ENCODE peak calls at places on chromosomes 6 and 20, in four cellular contexts. One of them, this sample, is unnamed.

GRCh38 chr20:35972445-35972844 is 4.1 kb downstream of the CNBD2 start:
- DNase-seq in DMS153: peak; percentile 49
- DNase-seq in neural crest cell: no peak
- DNase-seq in cerebellum: no peak
- DNase-seq in this sample: no peak

GRCh38 chr6:159056003-159056402 is 11.2 kb upstream of the TAGAP start:
- DNase-seq in DMS153: no peak
- DNase-seq in neural crest cell: no peak
- DNase-seq in cerebellum: no peak
- DNase-seq in this sample: no peak

GRCh38 chr6:137155830-137156229 is 17.6 kb downstream of the IL22RA2 start:
- DNase-seq in DMS153: no peak
- DNase-seq in neural crest cell: no peak
- DNase-seq in cerebellum: no peak
- DNase-seq in this sample: no peak

GRCh38 chr20:53872561-53873248 is 197.7 kb downstream of the BCAS1 start:
- DNase-seq in DMS153: no peak
- DNase-seq in neural crest cell: no peak
- DNase-seq in cerebellum: no peak
- DNase-seq in this sample: no peak

GRCh38 chr6:15148356-15149058 is 97.4 kb upstream of the JARID2 start:
- DNase-seq in neural crest cell: no peak
- DNase-seq in cerebellum: peak; percentile 90
- DNase-seq in DMS153: no peak
- DNase-seq in this sample: no peak

GRCh38 chr20:46220808-46221207 is 87.5 kb downstream of the CDH22 start:
- DNase-seq in cerebellum: peak; percentile 66
- DNase-seq in DMS153: peak; percentile 98
- DNase-seq in neural crest cell: peak; percentile 22
- DNase-seq in this sample: no peak

GRCh38 chr20:51563597-51564332 is 21.2 kb upstream of the NFATC2 start:
- DNase-seq in neural crest cell: no peak
- DNase-seq in cerebellum: no peak
- DNase-seq in DMS153: peak; percentile 43
- DNase-seq in this sample: no peak

GRCh38 chr6:30720738-30721197 is 616 bp downstream of the TUBB start:
- DNase-seq in neural crest cell: peak; percentile 53
- DNase-seq in DMS153: peak; percentile 51
- DNase-seq in cerebellum: peak; percentile 49
- DNase-seq in this sample: no peak

GRCh38 chr20:35615667-35616464 is at the start of gene SPAG4:
- DNase-seq in neural crest cell: peak; percentile 99
- DNase-seq in DMS153: peak; percentile 99
- DNase-seq in cerebellum: peak; percentile 95
- DNase-seq in this sample: no peak

GRCh38 chr20:53642196-53643030 is 48.8 kb upstream of the ZNF217 start:
- DNase-seq in cerebellum: no peak
- DNase-seq in DMS153: peak; percentile 44
- DNase-seq in neural crest cell: no peak
- DNase-seq in this sample: no peak

GRCh38 chr6:6277418-6277817 is 43.0 kb downstream of the F13A1 start:
- DNase-seq in cerebellum: no peak
- DNase-seq in DMS153: no peak
- DNase-seq in neural crest cell: no peak
- DNase-seq in this sample: no peak

GRCh38 chr20:63735859-63736718 is at the start of gene LIME1:
- DNase-seq in DMS153: no peak
- DNase-seq in cerebellum: no peak
- DNase-seq in neural crest cell: no peak
- DNase-seq in this sample: no peak

GRCh38 chr20:53608456-53609413 is 15.1 kb upstream of the ZNF217 start:
- DNase-seq in cerebellum: no peak
- DNase-seq in DMS153: no peak
- DNase-seq in neural crest cell: no peak
- DNase-seq in this sample: no peak

GRCh38 chr6:121884056-121884455 is 448.6 kb downstream of the GJA1 start:
- DNase-seq in neural crest cell: no peak
- DNase-seq in cerebellum: no peak
- DNase-seq in DMS153: no peak
- DNase-seq in this sample: no peak

GRCh38 chr20:33783256-33783655 is 27.9 kb upstream of the CHMP4B start:
- DNase-seq in cerebellum: no peak
- DNase-seq in neural crest cell: no peak
- DNase-seq in DMS153: no peak
- DNase-seq in this sample: no peak

GRCh38 chr20:24961384-24962181 is 12.5 kb downstream of the CST7 start:
- DNase-seq in DMS153: no peak
- DNase-seq in cerebellum: no peak
- DNase-seq in neural crest cell: no peak
- DNase-seq in this sample: no peak

GRCh38 chr6:13526718-13527668 is 39.6 kb upstream of the GFOD1 start:
- DNase-seq in cerebellum: peak; percentile 85
- DNase-seq in neural crest cell: no peak
- DNase-seq in DMS153: peak; percentile 73
- DNase-seq in this sample: no peak

GRCh38 chr6:129683606-129684322 is 26.2 kb downstream of the ARHGAP18 start:
- DNase-seq in DMS153: peak; percentile 30
- DNase-seq in cerebellum: no peak
- DNase-seq in neural crest cell: no peak
- DNase-seq in this sample: no peak

GRCh38 chr20:24676978-24677370 is 207.5 kb downstream of the SYNDIG1 start:
- DNase-seq in neural crest cell: no peak
- DNase-seq in cerebellum: no peak
- DNase-seq in DMS153: no peak
- DNase-seq in this sample: no peak

GRCh38 chr6:75296811-75297779 is 12.5 kb upstream of the TMEM30A start:
- DNase-seq in neural crest cell: no peak
- DNase-seq in DMS153: peak; percentile 68
- DNase-seq in cerebellum: peak; percentile 39
- DNase-seq in this sample: peak; percentile 65

GRCh38 chr20:6473197-6473596 is 294.3 kb upstream of the BMP2 start:
- DNase-seq in neural crest cell: no peak
- DNase-seq in DMS153: no peak
- DNase-seq in cerebellum: no peak
- DNase-seq in this sample: no peak

GRCh38 chr20:14561733-14562132 is 224.3 kb upstream of the FLRT3 start:
- DNase-seq in neural crest cell: no peak
- DNase-seq in cerebellum: peak; percentile 31
- DNase-seq in DMS153: no peak
- DNase-seq in this sample: no peak

GRCh38 chr20:63857751-63858392 is 3.4 kb upstream of the ABHD16B start:
- DNase-seq in cerebellum: no peak
- DNase-seq in neural crest cell: no peak
- DNase-seq in DMS153: no peak
- DNase-seq in this sample: no peak

GRCh38 chr6:119355157-119355556 is 5.6 kb upstream of the MAN1A1 start:
- DNase-seq in DMS153: no peak
- DNase-seq in cerebellum: no peak
- DNase-seq in neural crest cell: no peak
- DNase-seq in this sample: no peak

GRCh38 chr6:82331031-82331773 is 32.4 kb upstream of the TPBG start:
- DNase-seq in DMS153: peak; percentile 15
- DNase-seq in neural crest cell: no peak
- DNase-seq in cerebellum: no peak
- DNase-seq in this sample: no peak

GRCh38 chr6:155530219-155530834 is 74.7 kb upstream of the NOX3 start:
- DNase-seq in cerebellum: no peak
- DNase-seq in neural crest cell: no peak
- DNase-seq in DMS153: no peak
- DNase-seq in this sample: no peak

GRCh38 chr6:422423-423061 is 31.0 kb downstream of the IRF4 start:
- DNase-seq in DMS153: no peak
- DNase-seq in neural crest cell: no peak
- DNase-seq in cerebellum: no peak
- DNase-seq in this sample: peak; percentile 21

GRCh38 chr20:14337400-14338171 is at the start of gene FLRT3:
- DNase-seq in neural crest cell: peak; percentile 71
- DNase-seq in cerebellum: peak; percentile 92
- DNase-seq in DMS153: peak; percentile 71
- DNase-seq in this sample: peak; percentile 74

GRCh38 chr20:62258499-62259293 is 20.4 kb downstream of the OSBPL2 start:
- DNase-seq in DMS153: no peak
- DNase-seq in neural crest cell: no peak
- DNase-seq in cerebellum: peak; percentile 69
- DNase-seq in this sample: no peak

GRCh38 chr6:106739387-106739786 is 110.0 kb downstream of the QRSL1 start:
- DNase-seq in cerebellum: peak; percentile 56
- DNase-seq in DMS153: no peak
- DNase-seq in neural crest cell: no peak
- DNase-seq in this sample: peak; percentile 74

GRCh38 chr6:54768542-54768941 is 78.0 kb upstream of the FAM83B start:
- DNase-seq in DMS153: no peak
- DNase-seq in cerebellum: no peak
- DNase-seq in neural crest cell: no peak
- DNase-seq in this sample: no peak

GRCh38 chr6:87151786-87152527 is 3.4 kb upstream of the ZNF292 start:
- DNase-seq in neural crest cell: peak; percentile 57
- DNase-seq in cerebellum: peak; percentile 68
- DNase-seq in DMS153: peak; percentile 79
- DNase-seq in this sample: no peak

GRCh38 chr20:44696315-44696714 is 18.9 kb upstream of the CCN5 start:
- DNase-seq in DMS153: no peak
- DNase-seq in neural crest cell: no peak
- DNase-seq in cerebellum: no peak
- DNase-seq in this sample: no peak

GRCh38 chr6:150119256-150119655 is 23.6 kb upstream of the PPP1R14C start:
- DNase-seq in neural crest cell: no peak
- DNase-seq in DMS153: peak; percentile 62
- DNase-seq in cerebellum: no peak
- DNase-seq in this sample: no peak

GRCh38 chr6:63635165-63635562 is 438 bp upstream of the PHF3 start:
- DNase-seq in neural crest cell: no peak
- DNase-seq in DMS153: no peak
- DNase-seq in cerebellum: no peak
- DNase-seq in this sample: no peak

GRCh38 chr20:59831024-59831900 is 102.2 kb downstream of the SYCP2 start:
- DNase-seq in DMS153: peak; percentile 68
- DNase-seq in neural crest cell: no peak
- DNase-seq in cerebellum: no peak
- DNase-seq in this sample: no peak

This sample was measured in LNCaP clone FGC.